ENCODE peak calls at places on chromosomes 16 and 17, in seven cellular contexts. I, P, J, T, W, R and L are unnamed samples.

GRCh38 chr16:8946544-8946943 is 17.2 kb downstream of the USP7 start:
- DNase-seq in P (no peak), I (no peak), W (no peak), J (no peak), T (no peak), R (no peak), L (no peak)

GRCh38 chr17:45063198-45063597 is 2.1 kb downstream of the NMT1 start:
- DNase-seq in J (no peak), R (no peak), T (peak; percentile 52), W (no peak), P (no peak), I (no peak), L (no peak)

GRCh38 chr16:23367988-23368387 is 65.9 kb downstream of the SCNN1B start:
- DNase-seq in T (no peak), P (no peak), W (no peak), R (no peak), J (no peak), I (no peak), L (no peak)

GRCh38 chr16:84881702-84882521 is 62.1 kb downstream of the CRISPLD2 start:
- DNase-seq in W (no peak), P (no peak), J (no peak), R (peak; percentile 72), I (no peak), T (peak; percentile 84), L (peak; percentile 73)

GRCh38 chr17:17119533-17119932 is 77.3 kb downstream of the MPRIP start:
- DNase-seq in R (no peak), J (peak; percentile 29), W (peak; percentile 26), T (peak; percentile 75), P (peak; percentile 56), I (no peak), L (no peak)

GRCh38 chr16:56679813-56680212 is 2.5 kb upstream of the MT1X start:
- DNase-seq in R (no peak), I (no peak), J (no peak), T (peak; percentile 89), W (no peak), P (no peak), L (no peak)

GRCh38 chr17:29972277-29972676 is 30.8 kb downstream of the EFCAB5 start:
- DNase-seq in J (no peak), R (no peak), I (no peak), P (no peak), W (no peak), T (no peak), L (no peak)

GRCh38 chr17:48548687-48549621 is 4.0 kb upstream of the HOXB2 start:
- DNase-seq in T (peak; percentile 6), P (no peak), I (no peak), W (no peak), J (no peak), R (no peak), L (no peak)

GRCh38 chr16:83971165-83972130 is 3.4 kb downstream of the NECAB2 start:
- DNase-seq in T (no peak), J (no peak), W (no peak), P (no peak), R (no peak), I (no peak), L (no peak)

GRCh38 chr16:6104423-6104822 is 1006.8 kb upstream of the EEF2KMT start:
- DNase-seq in P (no peak), J (no peak), W (no peak), R (no peak), T (no peak), I (no peak), L (no peak)

GRCh38 chr16:22323998-22324786 is 27.0 kb downstream of the POLR3E start:
- DNase-seq in P (no peak), R (no peak), I (peak; percentile 35), T (no peak), W (no peak), J (no peak), L (no peak)

GRCh38 chr16:86868746-86869145 is 290.4 kb downstream of the FOXL1 start:
- DNase-seq in J (no peak), P (no peak), R (no peak), I (peak; percentile 13), W (no peak), T (no peak), L (no peak)

GRCh38 chr17:19470529-19471261 is 59.7 kb downstream of the RNF112 start:
- DNase-seq in W (no peak), J (no peak), I (no peak), P (no peak), T (peak; percentile 65), R (no peak), L (no peak)

GRCh38 chr17:79695293-79696158 is 35.2 kb upstream of the ENPP7 start:
- DNase-seq in I (no peak), T (no peak), R (no peak), J (no peak), P (no peak), W (no peak), L (no peak)

GRCh38 chr16:24855678-24856077 is 9.9 kb downstream of the SLC5A11 start:
- DNase-seq in T (no peak), J (no peak), W (no peak), I (no peak), R (no peak), P (no peak), L (no peak)

GRCh38 chr17:30550512-30551273 is 73.5 kb downstream of the GOSR1 start:
- DNase-seq in J (no peak), T (peak; percentile 21), P (peak; percentile 45), W (no peak), R (peak; percentile 64), I (no peak), L (no peak)

GRCh38 chr17:73415782-73416181 is 104.0 kb upstream of the CDC42EP4 start:
- DNase-seq in R (no peak), W (no peak), P (no peak), I (no peak), T (no peak), J (no peak), L (no peak)

GRCh38 chr17:14672830-14673229 is 371.9 kb downstream of the HS3ST3B1 start:
- DNase-seq in R (no peak), I (no peak), W (no peak), P (no peak), J (no peak), T (no peak), L (peak; percentile 29)

GRCh38 chr17:44610331-44610730 is 45.9 kb upstream of the MEIOC start:
- DNase-seq in W (no peak), P (no peak), T (no peak), R (no peak), J (no peak), I (no peak), L (no peak)

GRCh38 chr16:54136276-54136625 is 150.3 kb downstream of the IRX3 start:
- DNase-seq in T (peak; percentile 70), W (no peak), J (no peak), P (no peak), I (no peak), R (no peak), L (no peak)

GRCh38 chr16:68907297-68907999 is 64.1 kb downstream of the TANGO6 start:
- DNase-seq in T (no peak), W (no peak), R (no peak), J (no peak), I (no peak), P (no peak), L (no peak)

GRCh38 chr17:29158515-29159275 is 21.5 kb downstream of the MYO18A start:
- DNase-seq in J (no peak), R (no peak), W (no peak), T (peak; percentile 30), P (no peak), I (no peak), L (no peak)

GRCh38 chr16:68445458-68445857 is 2.9 kb downstream of the SMPD3 start:
- DNase-seq in T (peak; percentile 47), I (no peak), J (no peak), R (peak; percentile 40), W (no peak), P (peak; percentile 37), L (no peak)

GRCh38 chr16:72470541-72470940 is 298.6 kb upstream of the PMFBP1 start:
- DNase-seq in P (no peak), W (no peak), J (no peak), R (no peak), T (no peak), I (no peak), L (no peak)

GRCh38 chr17:32297860-32298259 is 32.2 kb downstream of the RHBDL3 start:
- DNase-seq in I (no peak), W (no peak), T (no peak), R (no peak), P (no peak), J (no peak), L (no peak)

GRCh38 chr17:48625502-48626201 is 506 bp downstream of the HOXB9 start:
- DNase-seq in P (peak; percentile 67), R (peak; percentile 76), W (peak; percentile 34), I (no peak), J (no peak), T (peak; percentile 72), L (no peak)